ENCODE peak calls at places on chromosomes 13 and 19, in eight cellular contexts. N, W, R, I, E, L, G and O are unnamed samples.

GRCh38 chr19:17125728-17126677 is 50.4 kb downstream of the MYO9B start:
- DNase-seq in W (peak), R (peak), G (peak), N (peak), E (no peak), L (no peak), I (peak), O (no peak)

GRCh38 chr13:82713681-82714405 is 1168.4 kb downstream of the SLITRK1 start:
- DNase-seq in R (no peak), G (peak), W (peak), I (no peak), E (no peak), L (no peak), N (peak), O (no peak)

GRCh38 chr19:18290250-18291018 is 9.0 kb upstream of the JUND start:
- DNase-seq in L (no peak), G (peak), R (peak), E (no peak), N (peak), I (peak), W (peak), O (no peak)

GRCh38 chr19:6540918-6541689 is 10.3 kb downstream of the TNFSF9 start:
- DNase-seq in I (peak), W (no peak), R (no peak), G (no peak), E (no peak), N (peak), L (no peak), O (no peak)

GRCh38 chr19:56294557-56294956 is 20.1 kb downstream of the ZSCAN5A start:
- DNase-seq in L (no peak), N (no peak), R (no peak), W (peak), E (no peak), I (no peak), G (peak), O (no peak)

GRCh38 chr19:44657211-44657921 is 13.7 kb downstream of the PVR start:
- DNase-seq in L (no peak), R (peak), G (peak), E (peak), N (peak), W (peak), I (peak), O (peak)

GRCh38 chr19:51136891-51137551 is 5.1 kb upstream of the SIGLEC7 start:
- DNase-seq in R (no peak), E (no peak), G (no peak), N (no peak), W (no peak), L (no peak), I (no peak), O (no peak)

GRCh38 chr19:681029-681626 is 4.9 kb downstream of the FSTL3 start:
- DNase-seq in R (peak), I (peak), W (no peak), E (no peak), G (no peak), N (no peak), L (peak), O (no peak)

GRCh38 chr13:78603240-78603947 is at the start of gene POU4F1:
- DNase-seq in G (peak), L (no peak), R (peak), E (peak), N (no peak), W (no peak), I (peak), O (peak)

GRCh38 chr19:38039966-38040365 is 133.0 kb downstream of the SIPA1L3 start:
- DNase-seq in G (peak), I (no peak), N (peak), E (no peak), L (no peak), R (no peak), W (peak), O (no peak)

GRCh38 chr19:32642771-32643170 is 32.2 kb downstream of the ANKRD27 start:
- DNase-seq in G (no peak), R (peak), W (no peak), I (no peak), L (no peak), N (no peak), E (no peak), O (no peak)

GRCh38 chr19:10736916-10737551 is 19.2 kb downstream of the DNM2 start:
- DNase-seq in G (no peak), I (no peak), W (no peak), N (no peak), E (no peak), R (no peak), L (no peak), O (no peak)

GRCh38 chr13:91066745-91067144 is 280.7 kb upstream of the MIR17HG start:
- DNase-seq in R (no peak), W (no peak), G (no peak), L (no peak), N (no peak), E (no peak), I (no peak), O (no peak)

GRCh38 chr19:19551862-19552192 is 13.8 kb downstream of the CILP2 start:
- DNase-seq in I (no peak), G (peak), L (no peak), W (no peak), N (no peak), R (no peak), E (no peak), O (no peak)

GRCh38 chr13:73772449-73773186 is 361.6 kb downstream of the KLF12 start:
- DNase-seq in G (no peak), L (no peak), E (no peak), W (no peak), N (no peak), R (no peak), I (no peak), O (no peak)

GRCh38 chr13:25607096-25607495 is 235.3 kb downstream of the ATP8A2 start:
- DNase-seq in I (no peak), G (no peak), N (no peak), R (no peak), E (no peak), L (no peak), W (no peak), O (no peak)

GRCh38 chr13:43009506-43009905 is 13.9 kb upstream of the DNAJC15 start:
- DNase-seq in L (no peak), W (no peak), I (no peak), E (no peak), N (peak), R (no peak), G (peak), O (no peak)

GRCh38 chr13:43786766-43787517 is at the start of gene ENOX1:
- DNase-seq in L (peak), G (peak), N (peak), W (peak), E (peak), R (peak), I (peak), O (peak)

GRCh38 chr19:41307090-41307875 is 2.7 kb upstream of the CCDC97 start:
- DNase-seq in R (no peak), E (no peak), N (no peak), W (no peak), L (no peak), G (no peak), I (no peak), O (no peak)

GRCh38 chr13:24624801-24625231 is 55.4 kb upstream of the ATP12A start:
- DNase-seq in W (no peak), E (no peak), R (no peak), L (no peak), I (no peak), G (no peak), N (no peak), O (no peak)

GRCh38 chr19:39426170-39426569 is 9.6 kb downstream of the RPS16 start:
- DNase-seq in G (no peak), R (no peak), E (no peak), I (no peak), L (no peak), W (no peak), N (no peak), O (no peak)

GRCh38 chr13:49082653-49083536 is 107.2 kb downstream of the FNDC3A start:
- DNase-seq in L (no peak), R (no peak), G (peak), N (peak), I (peak), E (no peak), W (peak), O (no peak)

GRCh38 chr13:47945738-47946137 is 55.3 kb downstream of the SUCLA2 start:
- DNase-seq in N (peak), R (no peak), E (no peak), G (peak), I (no peak), L (no peak), W (peak), O (no peak)

GRCh38 chr13:78410164-78410563 is 193.2 kb downstream of the POU4F1 start:
- DNase-seq in R (no peak), E (no peak), L (no peak), N (no peak), I (no peak), G (no peak), W (no peak), O (no peak)

GRCh38 chr19:17020823-17021222 is 5.8 kb downstream of the CPAMD8 start:
- DNase-seq in G (no peak), I (peak), R (no peak), E (no peak), N (no peak), L (no peak), W (no peak), O (no peak)

DNA sequence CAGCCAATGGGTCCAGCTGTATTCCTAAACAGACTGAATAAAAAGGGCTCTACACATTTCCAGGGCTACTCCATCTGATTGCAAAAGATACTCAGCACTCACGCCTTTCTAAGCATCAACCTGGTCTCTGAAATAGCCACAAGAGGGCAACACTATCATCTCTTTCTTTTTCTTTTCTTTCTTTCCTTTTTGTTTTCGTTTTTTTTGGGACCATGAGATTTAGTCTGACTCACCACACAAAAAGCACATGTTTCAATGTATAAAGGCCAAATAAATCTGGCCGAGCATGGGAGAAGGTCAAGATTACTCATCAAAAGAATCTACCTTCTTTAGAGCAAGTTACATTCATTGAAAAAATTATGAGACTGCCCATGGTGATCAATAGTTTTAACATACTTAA is 805.6 kb upstream of the ARGLU1 start:
- DNase-seq in W (peak), E (no peak), L (no peak), G (peak), I (no peak), N (peak), R (no peak), O (no peak)
- TF ChIP-seq CTCF in W (peak), E (peak), L (peak), G (peak), I (peak), N (peak), R (no peak), O (peak)

GRCh38 chr13:31050486-31051400 is 111.0 kb downstream of the HSPH1 start:
- DNase-seq in R (no peak), I (no peak), N (peak), G (no peak), W (no peak), L (peak), E (no peak), O (no peak)
- TF ChIP-seq CTCF in R (no peak), I (no peak), N (peak), G (peak), W (peak), L (peak), E (peak), O (peak)

GRCh38 chr13:53311561-53311960 is 282.9 kb downstream of the OLFM4 start:
- DNase-seq in W (no peak), E (no peak), N (no peak), G (no peak), R (no peak), L (no peak), I (no peak), O (no peak)
- TF ChIP-seq CTCF in W (no peak), E (peak), N (no peak), G (no peak), R (no peak), L (no peak), I (no peak), O (no peak)

GRCh38 chr13:39419866-39420265 is 183.1 kb downstream of the LHFPL6 start:
- DNase-seq in E (no peak), L (no peak), I (no peak), N (no peak), W (no peak), R (no peak), G (no peak), O (no peak)
- TF ChIP-seq CTCF in E (no peak), L (no peak), I (no peak), N (no peak), W (no peak), R (no peak), G (no peak), O (no peak)